ENCODE peak calls at places on chromosomes 16 and 17, in eight cellular contexts. Z is 8988T; I is HuH-7; A is activated T-helper 1 cell treated with anti-CD3 and anti-CD28 coated beads, Interleukin-2, amount 50 U/mL, for 16 hours; G is NCI-H1092; Y is activated B cell treated with CpG ODN at 0.5 μM for 24 hours; W is stimulated activated CD4-positive, alpha-beta T cell treated with anti-CD3 and anti-CD28 coated beads, Interleukin-4, amount 100 ng/mL, for 1 hour; R is lung. L is an unnamed sample.

GRCh38 chr17:80018917-80019651 is 16.6 kb downstream of the TBC1D16 start:
- DNase-seq in R (no peak), W (no peak), Y (no peak), Z (no peak), G (no peak), I (peak), A (no peak), L (no peak)

GRCh38 chr17:67546578-67547527 is 169.8 kb downstream of the PITPNC1 start:
- DNase-seq in Z (no peak), G (no peak), A (no peak), R (peak), I (no peak), Y (no peak), W (no peak), L (peak)

GRCh38 chr16:68786685-68787418 is 49.8 kb downstream of the CDH1 start:
- DNase-seq in I (peak), A (no peak), Z (no peak), R (no peak), W (no peak), Y (no peak), G (no peak), L (no peak)

GRCh38 chr16:82694239-82694874 is 67.6 kb downstream of the CDH13 start:
- DNase-seq in G (no peak), A (no peak), Z (no peak), W (no peak), Y (no peak), I (no peak), R (no peak), L (no peak)

GRCh38 chr16:2142942-2143868 is 5.2 kb upstream of the RAB26 start:
- DNase-seq in Z (no peak), G (no peak), W (no peak), I (no peak), A (no peak), R (no peak), Y (no peak), L (no peak)

GRCh38 chr17:70407501-70407900 is 238.2 kb downstream of the KCNJ2 start:
- DNase-seq in Y (no peak), R (no peak), Z (no peak), A (no peak), G (no peak), I (no peak), W (no peak), L (no peak)

GRCh38 chr16:83781-84615 is 6.0 kb downstream of the MPG start:
- DNase-seq in I (no peak), W (no peak), Y (no peak), R (no peak), A (no peak), G (peak), Z (no peak), L (no peak)

GRCh38 chr17:76558210-76559095 is 18.6 kb downstream of the PRCD start:
- DNase-seq in Y (no peak), G (no peak), W (no peak), A (no peak), Z (no peak), I (no peak), R (no peak), L (no peak)

GRCh38 chr16:18803569-18804462 is 2.5 kb upstream of the ARL6IP1 start:
- DNase-seq in G (no peak), Z (no peak), R (no peak), Y (no peak), A (no peak), W (no peak), I (no peak), L (no peak)

GRCh38 chr16:1707193-1707790 is 1.3 kb downstream of the MAPK8IP3 start:
- DNase-seq in Y (no peak), I (no peak), A (no peak), Z (no peak), R (no peak), W (no peak), G (no peak), L (no peak)

L was measured in Peyer's patch.